ENCODE peak calls at places on chromosome 10, in four cellular contexts. One of them, this sample, is unnamed.

GRCh38 chr10:61140765-61141392 is 196.9 kb upstream of the RHOBTB1 start:
- DNase-seq in testis: peak; percentile 69
- DNase-seq in naive thymus-derived CD8-positive, alpha-beta T cell: peak; percentile 17
- DNase-seq in left ventricle myocardium superior: no peak
- DNase-seq in this sample: peak; percentile 17

GRCh38 chr10:124763267-124763666 is 19.1 kb upstream of the FAM53B start:
- DNase-seq in naive thymus-derived CD8-positive, alpha-beta T cell: no peak
- DNase-seq in left ventricle myocardium superior: no peak
- DNase-seq in testis: no peak
- DNase-seq in this sample: no peak

GRCh38 chr10:10961078-10961477 is 56.6 kb upstream of the CELF2 start:
- DNase-seq in left ventricle myocardium superior: no peak
- DNase-seq in naive thymus-derived CD8-positive, alpha-beta T cell: no peak
- DNase-seq in testis: no peak
- DNase-seq in this sample: no peak

GRCh38 chr10:63114031-63114814 is 18.9 kb upstream of the NRBF2 start:
- DNase-seq in naive thymus-derived CD8-positive, alpha-beta T cell: no peak
- DNase-seq in left ventricle myocardium superior: peak; percentile 76
- DNase-seq in testis: peak; percentile 31
- DNase-seq in this sample: peak; percentile 60

GRCh38 chr10:93600446-93600860 is 582 bp downstream of the RBP4 start:
- DNase-seq in naive thymus-derived CD8-positive, alpha-beta T cell: no peak
- DNase-seq in testis: no peak
- DNase-seq in left ventricle myocardium superior: no peak
- DNase-seq in this sample: no peak

GRCh38 chr10:113099431-113100298 is 149.6 kb downstream of the TCF7L2 start:
- DNase-seq in testis: peak; percentile 21
- DNase-seq in naive thymus-derived CD8-positive, alpha-beta T cell: no peak
- DNase-seq in left ventricle myocardium superior: no peak
- DNase-seq in this sample: peak; percentile 76

GRCh38 chr10:17201165-17202013 is at the start of gene TRDMT1:
- DNase-seq in testis: peak; percentile 91
- DNase-seq in left ventricle myocardium superior: peak; percentile 90
- DNase-seq in naive thymus-derived CD8-positive, alpha-beta T cell: peak; percentile 81
- DNase-seq in this sample: peak; percentile 88

GRCh38 chr10:78306358-78306757 is 272.7 kb downstream of the RPS24 start:
- DNase-seq in testis: no peak
- DNase-seq in left ventricle myocardium superior: no peak
- DNase-seq in naive thymus-derived CD8-positive, alpha-beta T cell: no peak
- DNase-seq in this sample: no peak

GRCh38 chr10:34157501-34157900 is 657.6 kb downstream of the PARD3 start:
- DNase-seq in naive thymus-derived CD8-positive, alpha-beta T cell: no peak
- DNase-seq in testis: no peak
- DNase-seq in left ventricle myocardium superior: no peak
- DNase-seq in this sample: no peak

GRCh38 chr10:5291501-5292195 is 73.1 kb upstream of the UCN3 start:
- DNase-seq in naive thymus-derived CD8-positive, alpha-beta T cell: peak; percentile 41
- DNase-seq in testis: peak; percentile 18
- DNase-seq in left ventricle myocardium superior: peak; percentile 57
- DNase-seq in this sample: no peak

GRCh38 chr10:129922598-129923123 is 41.4 kb downstream of the EBF3 start:
- DNase-seq in left ventricle myocardium superior: no peak
- DNase-seq in naive thymus-derived CD8-positive, alpha-beta T cell: no peak
- DNase-seq in testis: no peak
- DNase-seq in this sample: no peak

GRCh38 chr10:1807196-1807595 is 69.9 kb upstream of the ADARB2 start:
- DNase-seq in left ventricle myocardium superior: no peak
- DNase-seq in naive thymus-derived CD8-positive, alpha-beta T cell: no peak
- DNase-seq in testis: no peak
- DNase-seq in this sample: no peak

GRCh38 chr10:110867807-110868465 is 3.8 kb upstream of the PDCD4 start:
- DNase-seq in left ventricle myocardium superior: no peak
- DNase-seq in naive thymus-derived CD8-positive, alpha-beta T cell: no peak
- DNase-seq in testis: no peak
- DNase-seq in this sample: no peak

GRCh38 chr10:116783011-116783655 is 40.8 kb upstream of the HSPA12A start:
- DNase-seq in left ventricle myocardium superior: no peak
- DNase-seq in naive thymus-derived CD8-positive, alpha-beta T cell: no peak
- DNase-seq in testis: no peak
- DNase-seq in this sample: no peak

GRCh38 chr10:92240289-92241157 is 50.4 kb downstream of the CPEB3 start:
- DNase-seq in left ventricle myocardium superior: peak; percentile 39
- DNase-seq in naive thymus-derived CD8-positive, alpha-beta T cell: peak; percentile 42
- DNase-seq in testis: peak; percentile 87
- DNase-seq in this sample: peak; percentile 71

GRCh38 chr10:116126239-116126638 is 146.8 kb downstream of the GFRA1 start:
- DNase-seq in testis: no peak
- DNase-seq in naive thymus-derived CD8-positive, alpha-beta T cell: no peak
- DNase-seq in left ventricle myocardium superior: no peak
- DNase-seq in this sample: no peak

GRCh38 chr10:43214071-43214955 is 52.6 kb downstream of the RASGEF1A start:
- DNase-seq in testis: no peak
- DNase-seq in left ventricle myocardium superior: no peak
- DNase-seq in naive thymus-derived CD8-positive, alpha-beta T cell: no peak
- DNase-seq in this sample: no peak

GRCh38 chr10:70312972-70313371 is 29.2 kb upstream of the NPFFR1 start:
- DNase-seq in left ventricle myocardium superior: no peak
- DNase-seq in testis: no peak
- DNase-seq in naive thymus-derived CD8-positive, alpha-beta T cell: no peak
- DNase-seq in this sample: no peak

GRCh38 chr10:11787374-11787773 is 35.8 kb upstream of the PROSER2 start:
- DNase-seq in left ventricle myocardium superior: no peak
- DNase-seq in naive thymus-derived CD8-positive, alpha-beta T cell: no peak
- DNase-seq in testis: no peak
- DNase-seq in this sample: no peak

GRCh38 chr10:88156341-88156740 is 292.9 kb downstream of the PTEN start:
- DNase-seq in left ventricle myocardium superior: no peak
- DNase-seq in naive thymus-derived CD8-positive, alpha-beta T cell: no peak
- DNase-seq in testis: no peak
- DNase-seq in this sample: no peak

GRCh38 chr10:112383325-112383724 is 9.4 kb downstream of the ACSL5 start:
- DNase-seq in left ventricle myocardium superior: no peak
- DNase-seq in testis: no peak
- DNase-seq in naive thymus-derived CD8-positive, alpha-beta T cell: no peak
- DNase-seq in this sample: no peak

GRCh38 chr10:75358835-75359421 is 42.6 kb downstream of the ZNF503 start:
- DNase-seq in testis: no peak
- DNase-seq in left ventricle myocardium superior: no peak
- DNase-seq in naive thymus-derived CD8-positive, alpha-beta T cell: no peak
- DNase-seq in this sample: no peak

GRCh38 chr10:97020452-97021400 is 165.0 kb downstream of the SLIT1 start:
- DNase-seq in naive thymus-derived CD8-positive, alpha-beta T cell: no peak
- DNase-seq in left ventricle myocardium superior: peak; percentile 73
- DNase-seq in testis: peak; percentile 59
- DNase-seq in this sample: no peak

GRCh38 chr10:5449823-5450222 is 37.5 kb downstream of the NET1 start:
- DNase-seq in naive thymus-derived CD8-positive, alpha-beta T cell: no peak
- DNase-seq in testis: no peak
- DNase-seq in left ventricle myocardium superior: no peak
- DNase-seq in this sample: no peak

GRCh38 chr10:132627736-132628512 is 90.3 kb downstream of the INPP5A start:
- DNase-seq in left ventricle myocardium superior: peak; percentile 68
- DNase-seq in naive thymus-derived CD8-positive, alpha-beta T cell: no peak
- DNase-seq in testis: peak; percentile 60
- DNase-seq in this sample: no peak

GRCh38 chr10:44310762-44311562 is 73.9 kb downstream of the CXCL12 start:
- DNase-seq in naive thymus-derived CD8-positive, alpha-beta T cell: peak; percentile 57
- DNase-seq in left ventricle myocardium superior: peak; percentile 95
- DNase-seq in testis: peak; percentile 90
- DNase-seq in this sample: peak; percentile 85

GRCh38 chr10:122445904-122446303 is 8.5 kb upstream of the ARMS2 start:
- DNase-seq in left ventricle myocardium superior: no peak
- DNase-seq in naive thymus-derived CD8-positive, alpha-beta T cell: no peak
- DNase-seq in testis: no peak
- DNase-seq in this sample: peak; percentile 46

GRCh38 chr10:4733150-4733842 is 92.7 kb upstream of the AKR1E2 start:
- DNase-seq in naive thymus-derived CD8-positive, alpha-beta T cell: no peak
- DNase-seq in testis: no peak
- DNase-seq in left ventricle myocardium superior: no peak
- DNase-seq in this sample: no peak

GRCh38 chr10:113086282-113086681 is 136.2 kb downstream of the TCF7L2 start:
- DNase-seq in testis: no peak
- DNase-seq in left ventricle myocardium superior: no peak
- DNase-seq in naive thymus-derived CD8-positive, alpha-beta T cell: no peak
- DNase-seq in this sample: no peak

GRCh38 chr10:95906675-95907453 is 911 bp upstream of the CC2D2B start:
- DNase-seq in left ventricle myocardium superior: peak; percentile 31
- DNase-seq in testis: peak; percentile 81
- DNase-seq in naive thymus-derived CD8-positive, alpha-beta T cell: peak; percentile 44
- DNase-seq in this sample: peak; percentile 56

GRCh38 chr10:71708301-71708703 is 11.3 kb downstream of the C10orf105 start:
- DNase-seq in testis: peak; percentile 58
- DNase-seq in naive thymus-derived CD8-positive, alpha-beta T cell: peak; percentile 67
- DNase-seq in left ventricle myocardium superior: peak; percentile 81
- DNase-seq in this sample: peak; percentile 52

GRCh38 chr10:82942572-82943091 is 1067.6 kb downstream of the NRG3 start:
- DNase-seq in testis: peak; percentile 46
- DNase-seq in left ventricle myocardium superior: peak; percentile 32
- DNase-seq in naive thymus-derived CD8-positive, alpha-beta T cell: no peak
- DNase-seq in this sample: no peak

GRCh38 chr10:21427804-21428481 is 97.5 kb downstream of the SKIDA1 start:
- DNase-seq in left ventricle myocardium superior: no peak
- DNase-seq in testis: no peak
- DNase-seq in naive thymus-derived CD8-positive, alpha-beta T cell: no peak
- DNase-seq in this sample: no peak

GRCh38 chr10:92407305-92408016 is 116.5 kb downstream of the MARCHF5 start:
- DNase-seq in naive thymus-derived CD8-positive, alpha-beta T cell: no peak
- DNase-seq in left ventricle myocardium superior: no peak
- DNase-seq in testis: no peak
- DNase-seq in this sample: no peak

GRCh38 chr10:86632009-86632800 is 22.1 kb upstream of the OPN4 start:
- DNase-seq in testis: no peak
- DNase-seq in naive thymus-derived CD8-positive, alpha-beta T cell: no peak
- DNase-seq in left ventricle myocardium superior: peak; percentile 79
- DNase-seq in this sample: peak; percentile 31

This sample was measured in thyroid gland.